ENCODE peak calls at places on chromosomes 3 and 15, in nine cellular contexts. One of them, this sample, is unnamed.

GRCh38 chr3:190424108-190424477 is 25.6 kb downstream of the TMEM207 start:
- DNase-seq in NCI-H1105 treated with DMSO at 0.1 percent for 48 hours: no peak
- DNase-seq in BE2C: no peak
- DNase-seq in stimulated activated CD8-positive, alpha-beta memory T cell treated with anti-CD3 and anti-CD28 coated beads, Interleukin-15, amount 100 ng/mL, for 24 hours: no peak
- DNase-seq in occipital lobe: no peak
- DNase-seq in stimulated activated CD4-positive, alpha-beta T cell treated with anti-CD3 and anti-CD28 coated beads, TNF-alpha, amount 100 ng/mL, for 4 hours: no peak
- DNase-seq in astrocyte of the spinal cord: no peak
- DNase-seq in right cardiac atrium: no peak
- DNase-seq in activated T-cell treated with anti-CD3 and anti-CD28 coated beads for 1 hour: no peak
- DNase-seq in this sample: no peak

GRCh38 chr3:160050019-160050418 is 61.4 kb downstream of the IL12A start:
- DNase-seq in NCI-H1105 treated with DMSO at 0.1 percent for 48 hours: no peak
- DNase-seq in BE2C: no peak
- DNase-seq in stimulated activated CD8-positive, alpha-beta memory T cell treated with anti-CD3 and anti-CD28 coated beads, Interleukin-15, amount 100 ng/mL, for 24 hours: no peak
- DNase-seq in occipital lobe: no peak
- DNase-seq in stimulated activated CD4-positive, alpha-beta T cell treated with anti-CD3 and anti-CD28 coated beads, TNF-alpha, amount 100 ng/mL, for 4 hours: no peak
- DNase-seq in astrocyte of the spinal cord: no peak
- DNase-seq in right cardiac atrium: no peak
- DNase-seq in activated T-cell treated with anti-CD3 and anti-CD28 coated beads for 1 hour: no peak
- DNase-seq in this sample: no peak

GRCh38 chr3:160134454-160134853 is 90.8 kb upstream of the C3orf80 start:
- DNase-seq in NCI-H1105 treated with DMSO at 0.1 percent for 48 hours: no peak
- DNase-seq in BE2C: no peak
- DNase-seq in stimulated activated CD8-positive, alpha-beta memory T cell treated with anti-CD3 and anti-CD28 coated beads, Interleukin-15, amount 100 ng/mL, for 24 hours: no peak
- DNase-seq in occipital lobe: no peak
- DNase-seq in stimulated activated CD4-positive, alpha-beta T cell treated with anti-CD3 and anti-CD28 coated beads, TNF-alpha, amount 100 ng/mL, for 4 hours: no peak
- DNase-seq in astrocyte of the spinal cord: no peak
- DNase-seq in right cardiac atrium: no peak
- DNase-seq in activated T-cell treated with anti-CD3 and anti-CD28 coated beads for 1 hour: no peak
- DNase-seq in this sample: no peak

GRCh38 chr3:133487920-133488540 is 85.5 kb upstream of the CDV3 start:
- DNase-seq in NCI-H1105 treated with DMSO at 0.1 percent for 48 hours: no peak
- DNase-seq in BE2C: no peak
- DNase-seq in stimulated activated CD8-positive, alpha-beta memory T cell treated with anti-CD3 and anti-CD28 coated beads, Interleukin-15, amount 100 ng/mL, for 24 hours: no peak
- DNase-seq in occipital lobe: no peak
- DNase-seq in stimulated activated CD4-positive, alpha-beta T cell treated with anti-CD3 and anti-CD28 coated beads, TNF-alpha, amount 100 ng/mL, for 4 hours: peak
- DNase-seq in astrocyte of the spinal cord: no peak
- DNase-seq in right cardiac atrium: no peak
- DNase-seq in activated T-cell treated with anti-CD3 and anti-CD28 coated beads for 1 hour: peak
- DNase-seq in this sample: peak

GRCh38 chr3:181847276-181847675 is 135.6 kb downstream of the SOX2 start:
- DNase-seq in NCI-H1105 treated with DMSO at 0.1 percent for 48 hours: no peak
- DNase-seq in BE2C: no peak
- DNase-seq in stimulated activated CD8-positive, alpha-beta memory T cell treated with anti-CD3 and anti-CD28 coated beads, Interleukin-15, amount 100 ng/mL, for 24 hours: no peak
- DNase-seq in occipital lobe: no peak
- DNase-seq in stimulated activated CD4-positive, alpha-beta T cell treated with anti-CD3 and anti-CD28 coated beads, TNF-alpha, amount 100 ng/mL, for 4 hours: no peak
- DNase-seq in astrocyte of the spinal cord: no peak
- DNase-seq in right cardiac atrium: no peak
- DNase-seq in activated T-cell treated with anti-CD3 and anti-CD28 coated beads for 1 hour: no peak
- DNase-seq in this sample: no peak

GRCh38 chr3:72997421-72997961 is 880 bp downstream of the PPP4R2 start:
- DNase-seq in NCI-H1105 treated with DMSO at 0.1 percent for 48 hours: peak
- DNase-seq in BE2C: peak
- DNase-seq in stimulated activated CD8-positive, alpha-beta memory T cell treated with anti-CD3 and anti-CD28 coated beads, Interleukin-15, amount 100 ng/mL, for 24 hours: no peak
- DNase-seq in occipital lobe: no peak
- DNase-seq in stimulated activated CD4-positive, alpha-beta T cell treated with anti-CD3 and anti-CD28 coated beads, TNF-alpha, amount 100 ng/mL, for 4 hours: no peak
- DNase-seq in astrocyte of the spinal cord: peak
- DNase-seq in right cardiac atrium: no peak
- DNase-seq in activated T-cell treated with anti-CD3 and anti-CD28 coated beads for 1 hour: peak
- DNase-seq in this sample: peak

GRCh38 chr3:122271246-122271898 is 53.7 kb upstream of the CSTA start:
- DNase-seq in NCI-H1105 treated with DMSO at 0.1 percent for 48 hours: no peak
- DNase-seq in BE2C: no peak
- DNase-seq in stimulated activated CD8-positive, alpha-beta memory T cell treated with anti-CD3 and anti-CD28 coated beads, Interleukin-15, amount 100 ng/mL, for 24 hours: no peak
- DNase-seq in occipital lobe: no peak
- DNase-seq in stimulated activated CD4-positive, alpha-beta T cell treated with anti-CD3 and anti-CD28 coated beads, TNF-alpha, amount 100 ng/mL, for 4 hours: no peak
- DNase-seq in astrocyte of the spinal cord: no peak
- DNase-seq in right cardiac atrium: no peak
- DNase-seq in activated T-cell treated with anti-CD3 and anti-CD28 coated beads for 1 hour: no peak
- DNase-seq in this sample: peak

GRCh38 chr3:69675773-69676660 is 63.2 kb upstream of the MITF start:
- DNase-seq in NCI-H1105 treated with DMSO at 0.1 percent for 48 hours: peak
- DNase-seq in BE2C: no peak
- DNase-seq in stimulated activated CD8-positive, alpha-beta memory T cell treated with anti-CD3 and anti-CD28 coated beads, Interleukin-15, amount 100 ng/mL, for 24 hours: no peak
- DNase-seq in occipital lobe: no peak
- DNase-seq in stimulated activated CD4-positive, alpha-beta T cell treated with anti-CD3 and anti-CD28 coated beads, TNF-alpha, amount 100 ng/mL, for 4 hours: no peak
- DNase-seq in astrocyte of the spinal cord: no peak
- DNase-seq in right cardiac atrium: no peak
- DNase-seq in activated T-cell treated with anti-CD3 and anti-CD28 coated beads for 1 hour: no peak
- DNase-seq in this sample: no peak

GRCh38 chr3:51173518-51174271 is 211.4 kb upstream of the MANF start:
- DNase-seq in NCI-H1105 treated with DMSO at 0.1 percent for 48 hours: no peak
- DNase-seq in BE2C: no peak
- DNase-seq in stimulated activated CD8-positive, alpha-beta memory T cell treated with anti-CD3 and anti-CD28 coated beads, Interleukin-15, amount 100 ng/mL, for 24 hours: no peak
- DNase-seq in occipital lobe: no peak
- DNase-seq in stimulated activated CD4-positive, alpha-beta T cell treated with anti-CD3 and anti-CD28 coated beads, TNF-alpha, amount 100 ng/mL, for 4 hours: no peak
- DNase-seq in astrocyte of the spinal cord: no peak
- DNase-seq in right cardiac atrium: no peak
- DNase-seq in activated T-cell treated with anti-CD3 and anti-CD28 coated beads for 1 hour: no peak
- DNase-seq in this sample: no peak

GRCh38 chr3:195259146-195259563 is 11.8 kb downstream of the XXYLT1 start:
- DNase-seq in NCI-H1105 treated with DMSO at 0.1 percent for 48 hours: no peak
- DNase-seq in BE2C: peak
- DNase-seq in stimulated activated CD8-positive, alpha-beta memory T cell treated with anti-CD3 and anti-CD28 coated beads, Interleukin-15, amount 100 ng/mL, for 24 hours: no peak
- DNase-seq in occipital lobe: peak
- DNase-seq in stimulated activated CD4-positive, alpha-beta T cell treated with anti-CD3 and anti-CD28 coated beads, TNF-alpha, amount 100 ng/mL, for 4 hours: no peak
- DNase-seq in astrocyte of the spinal cord: peak
- DNase-seq in right cardiac atrium: no peak
- DNase-seq in activated T-cell treated with anti-CD3 and anti-CD28 coated beads for 1 hour: no peak
- DNase-seq in this sample: no peak

GRCh38 chr3:167882057-167882667 is 146.6 kb downstream of the SERPINI1 start:
- DNase-seq in NCI-H1105 treated with DMSO at 0.1 percent for 48 hours: peak
- DNase-seq in BE2C: no peak
- DNase-seq in stimulated activated CD8-positive, alpha-beta memory T cell treated with anti-CD3 and anti-CD28 coated beads, Interleukin-15, amount 100 ng/mL, for 24 hours: no peak
- DNase-seq in occipital lobe: no peak
- DNase-seq in stimulated activated CD4-positive, alpha-beta T cell treated with anti-CD3 and anti-CD28 coated beads, TNF-alpha, amount 100 ng/mL, for 4 hours: no peak
- DNase-seq in astrocyte of the spinal cord: peak
- DNase-seq in right cardiac atrium: no peak
- DNase-seq in activated T-cell treated with anti-CD3 and anti-CD28 coated beads for 1 hour: no peak
- DNase-seq in this sample: peak

GRCh38 chr15:80492874-80493273 is 88.7 kb downstream of the ARNT2 start:
- DNase-seq in NCI-H1105 treated with DMSO at 0.1 percent for 48 hours: no peak
- DNase-seq in BE2C: no peak
- DNase-seq in stimulated activated CD8-positive, alpha-beta memory T cell treated with anti-CD3 and anti-CD28 coated beads, Interleukin-15, amount 100 ng/mL, for 24 hours: no peak
- DNase-seq in occipital lobe: no peak
- DNase-seq in stimulated activated CD4-positive, alpha-beta T cell treated with anti-CD3 and anti-CD28 coated beads, TNF-alpha, amount 100 ng/mL, for 4 hours: no peak
- DNase-seq in astrocyte of the spinal cord: no peak
- DNase-seq in right cardiac atrium: no peak
- DNase-seq in activated T-cell treated with anti-CD3 and anti-CD28 coated beads for 1 hour: no peak
- DNase-seq in this sample: no peak

GRCh38 chr3:126435456-126436315 is 40.0 kb downstream of the ZXDC start:
- DNase-seq in NCI-H1105 treated with DMSO at 0.1 percent for 48 hours: no peak
- DNase-seq in BE2C: no peak
- DNase-seq in stimulated activated CD8-positive, alpha-beta memory T cell treated with anti-CD3 and anti-CD28 coated beads, Interleukin-15, amount 100 ng/mL, for 24 hours: no peak
- DNase-seq in occipital lobe: no peak
- DNase-seq in stimulated activated CD4-positive, alpha-beta T cell treated with anti-CD3 and anti-CD28 coated beads, TNF-alpha, amount 100 ng/mL, for 4 hours: no peak
- DNase-seq in astrocyte of the spinal cord: no peak
- DNase-seq in right cardiac atrium: no peak
- DNase-seq in activated T-cell treated with anti-CD3 and anti-CD28 coated beads for 1 hour: no peak
- DNase-seq in this sample: no peak

GRCh38 chr15:73082719-73083275 is 30.5 kb downstream of the NEO1 start:
- DNase-seq in NCI-H1105 treated with DMSO at 0.1 percent for 48 hours: no peak
- DNase-seq in BE2C: no peak
- DNase-seq in stimulated activated CD8-positive, alpha-beta memory T cell treated with anti-CD3 and anti-CD28 coated beads, Interleukin-15, amount 100 ng/mL, for 24 hours: no peak
- DNase-seq in occipital lobe: no peak
- DNase-seq in stimulated activated CD4-positive, alpha-beta T cell treated with anti-CD3 and anti-CD28 coated beads, TNF-alpha, amount 100 ng/mL, for 4 hours: no peak
- DNase-seq in astrocyte of the spinal cord: peak
- DNase-seq in right cardiac atrium: no peak
- DNase-seq in activated T-cell treated with anti-CD3 and anti-CD28 coated beads for 1 hour: no peak
- DNase-seq in this sample: no peak

GRCh38 chr3:160678447-160678846 is 1.5 kb downstream of the ARL14 start:
- DNase-seq in NCI-H1105 treated with DMSO at 0.1 percent for 48 hours: no peak
- DNase-seq in BE2C: no peak
- DNase-seq in stimulated activated CD8-positive, alpha-beta memory T cell treated with anti-CD3 and anti-CD28 coated beads, Interleukin-15, amount 100 ng/mL, for 24 hours: no peak
- DNase-seq in occipital lobe: no peak
- DNase-seq in stimulated activated CD4-positive, alpha-beta T cell treated with anti-CD3 and anti-CD28 coated beads, TNF-alpha, amount 100 ng/mL, for 4 hours: no peak
- DNase-seq in astrocyte of the spinal cord: no peak
- DNase-seq in right cardiac atrium: no peak
- DNase-seq in activated T-cell treated with anti-CD3 and anti-CD28 coated beads for 1 hour: no peak
- DNase-seq in this sample: no peak

GRCh38 chr15:49303003-49303402 is 120.0 kb upstream of the FGF7 start:
- DNase-seq in NCI-H1105 treated with DMSO at 0.1 percent for 48 hours: no peak
- DNase-seq in BE2C: no peak
- DNase-seq in stimulated activated CD8-positive, alpha-beta memory T cell treated with anti-CD3 and anti-CD28 coated beads, Interleukin-15, amount 100 ng/mL, for 24 hours: no peak
- DNase-seq in occipital lobe: no peak
- DNase-seq in stimulated activated CD4-positive, alpha-beta T cell treated with anti-CD3 and anti-CD28 coated beads, TNF-alpha, amount 100 ng/mL, for 4 hours: no peak
- DNase-seq in astrocyte of the spinal cord: no peak
- DNase-seq in right cardiac atrium: no peak
- DNase-seq in activated T-cell treated with anti-CD3 and anti-CD28 coated beads for 1 hour: no peak
- DNase-seq in this sample: no peak

GRCh38 chr15:100642950-100643338 is 40.6 kb downstream of the ASB7 start:
- DNase-seq in NCI-H1105 treated with DMSO at 0.1 percent for 48 hours: no peak
- DNase-seq in BE2C: no peak
- DNase-seq in stimulated activated CD8-positive, alpha-beta memory T cell treated with anti-CD3 and anti-CD28 coated beads, Interleukin-15, amount 100 ng/mL, for 24 hours: no peak
- DNase-seq in occipital lobe: no peak
- DNase-seq in stimulated activated CD4-positive, alpha-beta T cell treated with anti-CD3 and anti-CD28 coated beads, TNF-alpha, amount 100 ng/mL, for 4 hours: no peak
- DNase-seq in astrocyte of the spinal cord: no peak
- DNase-seq in right cardiac atrium: no peak
- DNase-seq in activated T-cell treated with anti-CD3 and anti-CD28 coated beads for 1 hour: no peak
- DNase-seq in this sample: no peak

GRCh38 chr3:30012941-30013543 is 593.4 kb upstream of the TGFBR2 start:
- DNase-seq in NCI-H1105 treated with DMSO at 0.1 percent for 48 hours: peak
- DNase-seq in BE2C: peak
- DNase-seq in stimulated activated CD8-positive, alpha-beta memory T cell treated with anti-CD3 and anti-CD28 coated beads, Interleukin-15, amount 100 ng/mL, for 24 hours: peak
- DNase-seq in occipital lobe: peak
- DNase-seq in stimulated activated CD4-positive, alpha-beta T cell treated with anti-CD3 and anti-CD28 coated beads, TNF-alpha, amount 100 ng/mL, for 4 hours: peak
- DNase-seq in astrocyte of the spinal cord: peak
- DNase-seq in right cardiac atrium: peak
- DNase-seq in activated T-cell treated with anti-CD3 and anti-CD28 coated beads for 1 hour: peak
- DNase-seq in this sample: peak

This sample was measured in Jurkat, Clone E6-1.